ENCODE peak calls at places on chromosomes 5 and 9, in nine cellular contexts. One of them, this sample, is unnamed.

GRCh38 chr9:95058795-95059386 is 258.6 kb downstream of the FANCC start:
- DNase-seq in neural progenitor cell: no peak
- DNase-seq in IMR-90: peak
- DNase-seq in sigmoid colon: no peak
- DNase-seq in fibroblast of lung: peak
- DNase-seq in esophagus squamous epithelium: no peak
- DNase-seq in CD8-positive, alpha-beta T cell: no peak
- DNase-seq in RWPE1: no peak
- DNase-seq in brain microvascular endothelial cell: no peak
- DNase-seq in this sample: no peak

GRCh38 chr9:88852794-88853193 is 138.5 kb upstream of the S1PR3 start:
- DNase-seq in esophagus squamous epithelium: no peak
- DNase-seq in CD8-positive, alpha-beta T cell: no peak
- DNase-seq in RWPE1: peak
- DNase-seq in fibroblast of lung: peak
- DNase-seq in neural progenitor cell: no peak
- DNase-seq in brain microvascular endothelial cell: peak
- DNase-seq in sigmoid colon: no peak
- DNase-seq in IMR-90: peak
- DNase-seq in this sample: peak

GRCh38 chr5:92470770-92471169 is 1087.7 kb upstream of the ARRDC3 start:
- DNase-seq in neural progenitor cell: no peak
- DNase-seq in brain microvascular endothelial cell: no peak
- DNase-seq in CD8-positive, alpha-beta T cell: no peak
- DNase-seq in fibroblast of lung: no peak
- DNase-seq in RWPE1: no peak
- DNase-seq in sigmoid colon: no peak
- DNase-seq in esophagus squamous epithelium: no peak
- DNase-seq in IMR-90: no peak
- DNase-seq in this sample: no peak

GRCh38 chr5:148469446-148470062 is 85.8 kb downstream of the FBXO38 start:
- DNase-seq in CD8-positive, alpha-beta T cell: no peak
- DNase-seq in esophagus squamous epithelium: no peak
- DNase-seq in fibroblast of lung: peak
- DNase-seq in neural progenitor cell: no peak
- DNase-seq in sigmoid colon: peak
- DNase-seq in IMR-90: peak
- DNase-seq in brain microvascular endothelial cell: peak
- DNase-seq in RWPE1: no peak
- DNase-seq in this sample: peak

GRCh38 chr5:2906302-2907090 is 155.0 kb upstream of the IRX2 start:
- DNase-seq in RWPE1: no peak
- DNase-seq in esophagus squamous epithelium: no peak
- DNase-seq in sigmoid colon: no peak
- DNase-seq in CD8-positive, alpha-beta T cell: no peak
- DNase-seq in fibroblast of lung: no peak
- DNase-seq in brain microvascular endothelial cell: no peak
- DNase-seq in neural progenitor cell: no peak
- DNase-seq in IMR-90: no peak
- DNase-seq in this sample: peak

GRCh38 chr5:72117281-72117680 is 10.0 kb downstream of the MAP1B start:
- DNase-seq in brain microvascular endothelial cell: no peak
- DNase-seq in neural progenitor cell: no peak
- DNase-seq in CD8-positive, alpha-beta T cell: no peak
- DNase-seq in RWPE1: no peak
- DNase-seq in fibroblast of lung: no peak
- DNase-seq in sigmoid colon: no peak
- DNase-seq in IMR-90: no peak
- DNase-seq in esophagus squamous epithelium: no peak
- DNase-seq in this sample: no peak

GRCh38 chr9:14030350-14030823 is 283.6 kb downstream of the NFIB start:
- DNase-seq in fibroblast of lung: peak
- DNase-seq in RWPE1: peak
- DNase-seq in brain microvascular endothelial cell: peak
- DNase-seq in esophagus squamous epithelium: no peak
- DNase-seq in IMR-90: peak
- DNase-seq in sigmoid colon: no peak
- DNase-seq in CD8-positive, alpha-beta T cell: no peak
- DNase-seq in neural progenitor cell: no peak
- DNase-seq in this sample: no peak

GRCh38 chr5:66122379-66123034 is 21.6 kb upstream of the SREK1 start:
- DNase-seq in IMR-90: peak
- DNase-seq in brain microvascular endothelial cell: peak
- DNase-seq in CD8-positive, alpha-beta T cell: no peak
- DNase-seq in neural progenitor cell: no peak
- DNase-seq in fibroblast of lung: peak
- DNase-seq in sigmoid colon: no peak
- DNase-seq in esophagus squamous epithelium: no peak
- DNase-seq in RWPE1: peak
- DNase-seq in this sample: peak

GRCh38 chr9:90830977-90831376 is 29.4 kb downstream of the SYK start:
- DNase-seq in fibroblast of lung: no peak
- DNase-seq in CD8-positive, alpha-beta T cell: no peak
- DNase-seq in brain microvascular endothelial cell: no peak
- DNase-seq in esophagus squamous epithelium: no peak
- DNase-seq in IMR-90: no peak
- DNase-seq in RWPE1: no peak
- DNase-seq in neural progenitor cell: no peak
- DNase-seq in sigmoid colon: no peak
- DNase-seq in this sample: no peak

GRCh38 chr5:5373351-5374033 is 49.0 kb upstream of the ICE1 start:
- DNase-seq in IMR-90: no peak
- DNase-seq in esophagus squamous epithelium: no peak
- DNase-seq in CD8-positive, alpha-beta T cell: no peak
- DNase-seq in brain microvascular endothelial cell: peak
- DNase-seq in neural progenitor cell: no peak
- DNase-seq in fibroblast of lung: no peak
- DNase-seq in RWPE1: no peak
- DNase-seq in sigmoid colon: peak
- DNase-seq in this sample: no peak

GRCh38 chr9:88950341-88951141 is 40.7 kb upstream of the S1PR3 start:
- DNase-seq in sigmoid colon: no peak
- DNase-seq in CD8-positive, alpha-beta T cell: no peak
- DNase-seq in RWPE1: peak
- DNase-seq in IMR-90: peak
- DNase-seq in esophagus squamous epithelium: no peak
- DNase-seq in fibroblast of lung: peak
- DNase-seq in neural progenitor cell: peak
- DNase-seq in brain microvascular endothelial cell: no peak
- DNase-seq in this sample: peak

GRCh38 chr5:32276173-32276853 is 36.4 kb downstream of the MTMR12 start:
- DNase-seq in fibroblast of lung: peak
- DNase-seq in esophagus squamous epithelium: no peak
- DNase-seq in neural progenitor cell: no peak
- DNase-seq in RWPE1: peak
- DNase-seq in brain microvascular endothelial cell: no peak
- DNase-seq in CD8-positive, alpha-beta T cell: no peak
- DNase-seq in sigmoid colon: no peak
- DNase-seq in IMR-90: peak
- DNase-seq in this sample: no peak

GRCh38 chr9:34526026-34526425 is 3.2 kb upstream of the ENHO start:
- DNase-seq in RWPE1: no peak
- DNase-seq in IMR-90: no peak
- DNase-seq in fibroblast of lung: no peak
- DNase-seq in neural progenitor cell: no peak
- DNase-seq in CD8-positive, alpha-beta T cell: no peak
- DNase-seq in brain microvascular endothelial cell: no peak
- DNase-seq in sigmoid colon: peak
- DNase-seq in esophagus squamous epithelium: no peak
- DNase-seq in this sample: no peak

GRCh38 chr9:133057006-133057405 is 4.8 kb upstream of the CEL start:
- DNase-seq in CD8-positive, alpha-beta T cell: no peak
- DNase-seq in IMR-90: no peak
- DNase-seq in neural progenitor cell: no peak
- DNase-seq in fibroblast of lung: no peak
- DNase-seq in RWPE1: no peak
- DNase-seq in esophagus squamous epithelium: no peak
- DNase-seq in sigmoid colon: no peak
- DNase-seq in brain microvascular endothelial cell: no peak
- DNase-seq in this sample: no peak

GRCh38 chr5:130471-131175 is 38.7 kb downstream of the PLEKHG4B start:
- DNase-seq in esophagus squamous epithelium: no peak
- DNase-seq in RWPE1: no peak
- DNase-seq in neural progenitor cell: no peak
- DNase-seq in brain microvascular endothelial cell: peak
- DNase-seq in fibroblast of lung: peak
- DNase-seq in CD8-positive, alpha-beta T cell: no peak
- DNase-seq in sigmoid colon: no peak
- DNase-seq in IMR-90: peak
- DNase-seq in this sample: no peak

GRCh38 chr5:143008809-143009521 is 238.8 kb downstream of the ARHGAP26 start:
- DNase-seq in esophagus squamous epithelium: no peak
- DNase-seq in CD8-positive, alpha-beta T cell: peak
- DNase-seq in neural progenitor cell: no peak
- DNase-seq in RWPE1: peak
- DNase-seq in fibroblast of lung: peak
- DNase-seq in sigmoid colon: no peak
- DNase-seq in IMR-90: peak
- DNase-seq in brain microvascular endothelial cell: peak
- DNase-seq in this sample: peak
- TF ChIP-seq CTCF in esophagus squamous epithelium: no peak
- TF ChIP-seq CTCF in CD8-positive, alpha-beta T cell: no peak
- TF ChIP-seq CTCF in neural progenitor cell: no peak
- TF ChIP-seq CTCF in RWPE1: no peak
- TF ChIP-seq CTCF in fibroblast of lung: no peak
- TF ChIP-seq CTCF in sigmoid colon: no peak
- TF ChIP-seq CTCF in IMR-90: peak
- TF ChIP-seq CTCF in brain microvascular endothelial cell: peak
- TF ChIP-seq CTCF in this sample: peak

DNA sequence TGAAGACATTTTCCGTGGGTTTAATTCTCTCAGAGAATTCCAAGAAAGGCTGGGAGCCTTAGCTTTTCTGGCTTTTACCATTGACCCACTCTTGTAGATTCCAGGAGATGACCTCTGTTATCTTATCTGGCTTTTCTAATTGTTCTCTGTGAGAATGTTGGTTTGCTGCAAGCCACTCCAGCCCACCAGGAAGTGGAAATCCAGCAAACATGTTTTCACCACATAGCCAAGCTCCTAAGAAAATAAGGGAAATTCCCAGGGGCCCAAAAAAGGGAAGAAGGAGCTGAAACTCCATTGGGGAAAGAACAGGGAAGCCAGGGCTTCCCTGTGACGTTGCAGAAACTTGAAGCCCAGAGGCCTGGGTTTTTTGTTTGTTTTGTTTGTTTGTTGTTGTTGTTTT is 19.7 kb downstream of the GPR107 start:
- DNase-seq in CD8-positive, alpha-beta T cell: no peak
- DNase-seq in neural progenitor cell: no peak
- DNase-seq in RWPE1: no peak
- DNase-seq in sigmoid colon: no peak
- DNase-seq in IMR-90: peak
- DNase-seq in brain microvascular endothelial cell: peak
- DNase-seq in fibroblast of lung: peak
- DNase-seq in esophagus squamous epithelium: no peak
- DNase-seq in this sample: peak
- H3K27ac ChIP-seq in CD8-positive, alpha-beta T cell: no peak
- H3K27ac ChIP-seq in neural progenitor cell: no peak
- H3K27ac ChIP-seq in RWPE1: peak
- H3K27ac ChIP-seq in sigmoid colon: no peak
- H3K27ac ChIP-seq in IMR-90: no peak
- H3K27ac ChIP-seq in brain microvascular endothelial cell: peak
- H3K27ac ChIP-seq in fibroblast of lung: no peak
- H3K27ac ChIP-seq in esophagus squamous epithelium: peak
- H3K27ac ChIP-seq in this sample: peak

GRCh38 chr5:121634946-121635345 is 216.7 kb upstream of the FTMT start:
- DNase-seq in fibroblast of lung: peak
- DNase-seq in IMR-90: no peak
- DNase-seq in esophagus squamous epithelium: no peak
- DNase-seq in sigmoid colon: no peak
- DNase-seq in RWPE1: no peak
- DNase-seq in neural progenitor cell: no peak
- DNase-seq in CD8-positive, alpha-beta T cell: no peak
- DNase-seq in brain microvascular endothelial cell: no peak
- DNase-seq in this sample: no peak

GRCh38 chr5:121628783-121629182 is 222.9 kb upstream of the FTMT start:
- DNase-seq in brain microvascular endothelial cell: no peak
- DNase-seq in fibroblast of lung: peak
- DNase-seq in esophagus squamous epithelium: no peak
- DNase-seq in neural progenitor cell: no peak
- DNase-seq in CD8-positive, alpha-beta T cell: no peak
- DNase-seq in sigmoid colon: no peak
- DNase-seq in RWPE1: no peak
- DNase-seq in IMR-90: no peak
- DNase-seq in this sample: no peak

DNA sequence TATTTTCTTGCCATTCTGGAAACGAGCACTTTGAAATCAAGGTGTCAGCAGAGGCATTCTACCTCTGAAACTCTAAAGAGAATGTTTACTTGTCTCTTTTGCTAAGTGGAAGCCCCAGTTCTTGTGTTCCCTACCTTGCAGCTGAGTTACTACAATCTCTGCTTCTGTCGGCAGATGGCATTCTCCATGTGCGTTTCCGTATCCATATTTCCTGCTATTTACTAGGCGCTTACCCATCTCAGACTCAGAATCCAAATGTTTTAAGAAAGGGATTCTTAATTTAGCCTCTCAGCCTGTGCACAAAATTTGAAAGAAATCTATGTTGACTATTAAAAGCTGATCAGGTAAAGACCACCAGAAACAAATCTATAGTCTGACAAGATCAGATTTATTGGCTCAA is 221.3 kb upstream of the FTMT start:
- DNase-seq in CD8-positive, alpha-beta T cell: no peak
- DNase-seq in RWPE1: no peak
- DNase-seq in neural progenitor cell: peak
- DNase-seq in esophagus squamous epithelium: no peak
- DNase-seq in fibroblast of lung: peak
- DNase-seq in brain microvascular endothelial cell: no peak
- DNase-seq in sigmoid colon: no peak
- DNase-seq in IMR-90: peak
- DNase-seq in this sample: no peak
- TF ChIP-seq CTCF in CD8-positive, alpha-beta T cell: no peak
- TF ChIP-seq CTCF in RWPE1: peak
- TF ChIP-seq CTCF in neural progenitor cell: peak
- TF ChIP-seq CTCF in esophagus squamous epithelium: no peak
- TF ChIP-seq CTCF in fibroblast of lung: no peak
- TF ChIP-seq CTCF in brain microvascular endothelial cell: peak
- TF ChIP-seq CTCF in sigmoid colon: no peak
- TF ChIP-seq CTCF in IMR-90: peak
- TF ChIP-seq CTCF in this sample: no peak

DNA sequence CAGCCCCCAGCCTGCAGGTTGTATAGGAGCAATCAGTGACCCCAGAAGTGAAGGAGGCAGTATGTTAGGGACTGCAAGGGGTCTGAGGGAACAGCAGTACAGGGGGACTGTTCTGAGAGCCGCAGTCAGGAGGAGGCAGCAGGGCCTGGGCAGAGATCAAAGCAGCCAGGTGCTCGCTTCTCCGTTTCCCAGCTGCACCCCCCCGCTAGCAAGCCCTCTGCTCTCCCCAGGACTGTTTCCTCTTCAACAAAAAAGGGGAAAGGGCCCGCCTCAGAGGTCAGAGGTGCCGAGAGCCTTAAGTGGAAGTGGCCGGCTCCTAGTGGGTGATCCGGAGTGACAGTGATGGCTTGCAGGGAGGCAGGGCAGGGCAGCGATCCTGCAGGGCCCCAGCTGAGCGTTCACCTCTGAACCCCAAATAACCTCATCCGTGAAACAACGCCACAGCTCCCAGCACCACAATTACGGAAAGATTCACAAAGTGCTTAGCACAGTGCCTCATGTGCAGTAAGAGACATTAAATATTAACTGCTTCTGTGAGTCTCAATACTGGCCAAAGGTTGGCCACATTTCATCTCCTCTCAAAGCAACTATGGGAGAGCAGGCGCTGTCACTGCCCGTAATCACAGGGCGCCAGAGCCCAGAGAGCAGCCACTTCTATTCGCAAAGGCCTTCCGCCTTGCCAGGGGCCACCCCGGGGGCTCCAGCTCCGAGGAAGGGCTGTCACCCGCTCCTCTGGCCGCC is 8.0 kb downstream of the CLPTM1L start:
- DNase-seq in RWPE1: no peak
- DNase-seq in CD8-positive, alpha-beta T cell: no peak
- DNase-seq in esophagus squamous epithelium: no peak
- DNase-seq in sigmoid colon: no peak
- DNase-seq in neural progenitor cell: no peak
- DNase-seq in brain microvascular endothelial cell: no peak
- DNase-seq in IMR-90: no peak
- DNase-seq in fibroblast of lung: no peak
- DNase-seq in this sample: peak
- H3K27ac ChIP-seq in RWPE1: peak
- H3K27ac ChIP-seq in CD8-positive, alpha-beta T cell: no peak
- H3K27ac ChIP-seq in esophagus squamous epithelium: no peak
- H3K27ac ChIP-seq in sigmoid colon: no peak
- H3K27ac ChIP-seq in neural progenitor cell: no peak
- H3K27ac ChIP-seq in brain microvascular endothelial cell: no peak
- H3K27ac ChIP-seq in IMR-90: no peak
- H3K27ac ChIP-seq in fibroblast of lung: no peak
- H3K27ac ChIP-seq in this sample: no peak

This sample was measured in osteoblast.